ENCODE peak calls at places on chromosomes 6 and 20, in ten cellular contexts. One of them, this sample, is unnamed. For H3K4me1, the result is how much of the 10 kb centered on the place peaks cover.

GRCh38 chr6:86856937-86857563 is 80.3 kb upstream of the HTR1E start:
- DNase-seq in transverse colon: peak
- DNase-seq in tibial nerve: peak
- DNase-seq in sigmoid colon: no peak
- DNase-seq in iPS DF 6.9: peak
- DNase-seq in cardiac muscle cell: peak
- DNase-seq in heart left ventricle: no peak
- DNase-seq in thyroid gland: peak
- DNase-seq in aorta: no peak
- DNase-seq in psoas muscle: no peak
- DNase-seq in this sample: no peak

GRCh38 chr6:141326426-141326825 is 806.3 kb upstream of the GJE1 start:
- DNase-seq in transverse colon: no peak
- DNase-seq in tibial nerve: peak
- DNase-seq in sigmoid colon: no peak
- DNase-seq in iPS DF 6.9: no peak
- DNase-seq in cardiac muscle cell: peak
- DNase-seq in heart left ventricle: no peak
- DNase-seq in thyroid gland: peak
- DNase-seq in aorta: no peak
- DNase-seq in psoas muscle: no peak
- DNase-seq in this sample: no peak

GRCh38 chr6:141809901-141810300 is 322.8 kb upstream of the GJE1 start:
- DNase-seq in transverse colon: no peak
- DNase-seq in tibial nerve: no peak
- DNase-seq in sigmoid colon: no peak
- DNase-seq in iPS DF 6.9: no peak
- DNase-seq in cardiac muscle cell: peak
- DNase-seq in heart left ventricle: no peak
- DNase-seq in thyroid gland: no peak
- DNase-seq in aorta: no peak
- DNase-seq in psoas muscle: no peak
- DNase-seq in this sample: no peak

GRCh38 chr20:19275630-19276071 is 63.2 kb downstream of the SLC24A3 start:
- DNase-seq in transverse colon: peak
- DNase-seq in tibial nerve: peak
- DNase-seq in sigmoid colon: peak
- DNase-seq in iPS DF 6.9: no peak
- DNase-seq in cardiac muscle cell: peak
- DNase-seq in heart left ventricle: no peak
- DNase-seq in thyroid gland: peak
- DNase-seq in aorta: no peak
- DNase-seq in psoas muscle: peak
- DNase-seq in this sample: peak

GRCh38 chr20:2759603-2760360 is 40.6 kb downstream of the CPXM1 start:
- DNase-seq in transverse colon: no peak
- DNase-seq in tibial nerve: no peak
- DNase-seq in sigmoid colon: no peak
- DNase-seq in iPS DF 6.9: no peak
- DNase-seq in cardiac muscle cell: no peak
- DNase-seq in heart left ventricle: no peak
- DNase-seq in thyroid gland: no peak
- DNase-seq in aorta: no peak
- DNase-seq in psoas muscle: no peak
- DNase-seq in this sample: no peak

GRCh38 chr6:117495873-117496272 is 13.4 kb downstream of the DCBLD1 start:
- DNase-seq in transverse colon: no peak
- DNase-seq in tibial nerve: no peak
- DNase-seq in sigmoid colon: no peak
- DNase-seq in iPS DF 6.9: no peak
- DNase-seq in cardiac muscle cell: no peak
- DNase-seq in heart left ventricle: no peak
- DNase-seq in thyroid gland: no peak
- DNase-seq in aorta: no peak
- DNase-seq in psoas muscle: no peak
- DNase-seq in this sample: no peak

GRCh38 chr6:46014511-46015118 is 1.0 kb downstream of the CLIC5 start:
- DNase-seq in transverse colon: peak
- DNase-seq in tibial nerve: no peak
- DNase-seq in sigmoid colon: no peak
- DNase-seq in iPS DF 6.9: no peak
- DNase-seq in cardiac muscle cell: no peak
- DNase-seq in heart left ventricle: peak
- DNase-seq in thyroid gland: peak
- DNase-seq in aorta: no peak
- DNase-seq in psoas muscle: peak
- DNase-seq in this sample: no peak

GRCh38 chr20:21395666-21396044 is 1.7 kb downstream of the NKX2-4 start:
- DNase-seq in transverse colon: no peak
- DNase-seq in tibial nerve: no peak
- DNase-seq in sigmoid colon: no peak
- DNase-seq in iPS DF 6.9: no peak
- DNase-seq in cardiac muscle cell: no peak
- DNase-seq in heart left ventricle: peak
- DNase-seq in thyroid gland: no peak
- DNase-seq in aorta: no peak
- DNase-seq in psoas muscle: no peak
- DNase-seq in this sample: no peak

GRCh38 chr20:50625986-50626677 is 65.2 kb downstream of the RIPOR3 start:
- DNase-seq in transverse colon: peak
- DNase-seq in tibial nerve: peak
- DNase-seq in sigmoid colon: peak
- DNase-seq in iPS DF 6.9: no peak
- DNase-seq in cardiac muscle cell: peak
- DNase-seq in heart left ventricle: peak
- DNase-seq in thyroid gland: peak
- DNase-seq in aorta: no peak
- DNase-seq in psoas muscle: peak
- DNase-seq in this sample: no peak

GRCh38 chr20:24747015-24747712 is 201.9 kb upstream of the CST7 start:
- DNase-seq in transverse colon: no peak
- DNase-seq in tibial nerve: no peak
- DNase-seq in sigmoid colon: no peak
- DNase-seq in iPS DF 6.9: no peak
- DNase-seq in cardiac muscle cell: no peak
- DNase-seq in heart left ventricle: no peak
- DNase-seq in thyroid gland: peak
- DNase-seq in aorta: no peak
- DNase-seq in psoas muscle: no peak
- DNase-seq in this sample: no peak

GRCh38 chr6:111597687-111598086 is 8.0 kb downstream of the TRAF3IP2 start:
- DNase-seq in transverse colon: peak
- DNase-seq in tibial nerve: no peak
- DNase-seq in sigmoid colon: peak
- DNase-seq in iPS DF 6.9: no peak
- DNase-seq in cardiac muscle cell: no peak
- DNase-seq in heart left ventricle: no peak
- DNase-seq in thyroid gland: no peak
- DNase-seq in aorta: no peak
- DNase-seq in psoas muscle: no peak
- DNase-seq in this sample: no peak

GRCh38 chr6:111596784-111597183 is 8.9 kb downstream of the TRAF3IP2 start:
- DNase-seq in transverse colon: no peak
- DNase-seq in tibial nerve: no peak
- DNase-seq in sigmoid colon: no peak
- DNase-seq in iPS DF 6.9: no peak
- DNase-seq in cardiac muscle cell: no peak
- DNase-seq in heart left ventricle: no peak
- DNase-seq in thyroid gland: no peak
- DNase-seq in aorta: no peak
- DNase-seq in psoas muscle: no peak
- DNase-seq in this sample: no peak

GRCh38 chr6:111599259-111599658 is 6.4 kb downstream of the TRAF3IP2 start:
- DNase-seq in transverse colon: no peak
- DNase-seq in tibial nerve: no peak
- DNase-seq in sigmoid colon: no peak
- DNase-seq in iPS DF 6.9: no peak
- DNase-seq in cardiac muscle cell: no peak
- DNase-seq in heart left ventricle: no peak
- DNase-seq in thyroid gland: no peak
- DNase-seq in aorta: no peak
- DNase-seq in psoas muscle: no peak
- DNase-seq in this sample: no peak

GRCh38 chr6:111600154-111600553 is 5.5 kb downstream of the TRAF3IP2 start:
- DNase-seq in transverse colon: no peak
- DNase-seq in tibial nerve: no peak
- DNase-seq in sigmoid colon: no peak
- DNase-seq in iPS DF 6.9: no peak
- DNase-seq in cardiac muscle cell: no peak
- DNase-seq in heart left ventricle: no peak
- DNase-seq in thyroid gland: no peak
- DNase-seq in aorta: no peak
- DNase-seq in psoas muscle: no peak
- DNase-seq in this sample: no peak

GRCh38 chr6:111598211-111598610 is 7.5 kb downstream of the TRAF3IP2 start:
- DNase-seq in transverse colon: no peak
- DNase-seq in tibial nerve: no peak
- DNase-seq in sigmoid colon: no peak
- DNase-seq in iPS DF 6.9: no peak
- DNase-seq in cardiac muscle cell: no peak
- DNase-seq in heart left ventricle: no peak
- DNase-seq in thyroid gland: no peak
- DNase-seq in aorta: no peak
- DNase-seq in psoas muscle: no peak
- DNase-seq in this sample: no peak
- H3K4me1 ChIP-seq in transverse colon: half or more
- H3K4me1 ChIP-seq in tibial nerve: under half
- H3K4me1 ChIP-seq in sigmoid colon: under half
- H3K4me1 ChIP-seq in iPS DF 6.9: under half
- H3K4me1 ChIP-seq in cardiac muscle cell: under half
- H3K4me1 ChIP-seq in heart left ventricle: under half
- H3K4me1 ChIP-seq in thyroid gland: under half
- H3K4me1 ChIP-seq in aorta: under half
- H3K4me1 ChIP-seq in psoas muscle: under half
- H3K4me1 ChIP-seq in this sample: under half

DNA sequence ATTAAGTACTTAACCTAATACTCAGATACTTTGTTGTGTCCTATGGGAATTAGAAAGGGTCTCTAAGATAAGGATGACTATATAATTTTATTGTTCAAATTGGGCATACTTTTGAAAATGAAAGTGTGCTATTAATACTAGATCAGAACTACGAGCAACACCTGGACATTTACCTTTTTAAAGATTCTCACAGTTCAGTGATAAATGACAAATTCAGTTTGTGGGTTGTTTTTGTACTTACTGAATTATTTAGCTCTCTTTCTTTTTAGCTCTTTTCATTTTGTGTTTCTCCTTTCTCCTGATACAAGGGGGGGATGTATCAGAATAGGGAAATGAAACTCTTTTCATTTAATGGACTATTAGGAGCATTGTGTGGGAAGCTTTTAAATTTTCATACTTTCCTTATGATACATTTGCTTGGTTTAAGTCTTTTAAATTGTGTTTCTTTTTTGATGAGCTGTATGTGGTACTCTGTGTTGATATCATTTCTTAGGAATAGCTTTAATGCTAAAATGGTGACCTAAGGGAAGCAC is 47.5 kb downstream of the PHF3 start:
- DNase-seq in transverse colon: no peak
- DNase-seq in tibial nerve: no peak
- DNase-seq in sigmoid colon: no peak
- DNase-seq in iPS DF 6.9: no peak
- DNase-seq in cardiac muscle cell: no peak
- DNase-seq in heart left ventricle: no peak
- DNase-seq in thyroid gland: no peak
- DNase-seq in aorta: no peak
- DNase-seq in psoas muscle: no peak
- DNase-seq in this sample: no peak
- H3K4me3 ChIP-seq in transverse colon: no peak
- H3K4me3 ChIP-seq in tibial nerve: no peak
- H3K4me3 ChIP-seq in sigmoid colon: no peak
- H3K4me3 ChIP-seq in iPS DF 6.9: no peak
- H3K4me3 ChIP-seq in cardiac muscle cell: no peak
- H3K4me3 ChIP-seq in heart left ventricle: no peak
- H3K4me3 ChIP-seq in thyroid gland: no peak
- H3K4me3 ChIP-seq in aorta: no peak
- H3K4me3 ChIP-seq in psoas muscle: no peak
- H3K4me3 ChIP-seq in this sample: no peak

DNA sequence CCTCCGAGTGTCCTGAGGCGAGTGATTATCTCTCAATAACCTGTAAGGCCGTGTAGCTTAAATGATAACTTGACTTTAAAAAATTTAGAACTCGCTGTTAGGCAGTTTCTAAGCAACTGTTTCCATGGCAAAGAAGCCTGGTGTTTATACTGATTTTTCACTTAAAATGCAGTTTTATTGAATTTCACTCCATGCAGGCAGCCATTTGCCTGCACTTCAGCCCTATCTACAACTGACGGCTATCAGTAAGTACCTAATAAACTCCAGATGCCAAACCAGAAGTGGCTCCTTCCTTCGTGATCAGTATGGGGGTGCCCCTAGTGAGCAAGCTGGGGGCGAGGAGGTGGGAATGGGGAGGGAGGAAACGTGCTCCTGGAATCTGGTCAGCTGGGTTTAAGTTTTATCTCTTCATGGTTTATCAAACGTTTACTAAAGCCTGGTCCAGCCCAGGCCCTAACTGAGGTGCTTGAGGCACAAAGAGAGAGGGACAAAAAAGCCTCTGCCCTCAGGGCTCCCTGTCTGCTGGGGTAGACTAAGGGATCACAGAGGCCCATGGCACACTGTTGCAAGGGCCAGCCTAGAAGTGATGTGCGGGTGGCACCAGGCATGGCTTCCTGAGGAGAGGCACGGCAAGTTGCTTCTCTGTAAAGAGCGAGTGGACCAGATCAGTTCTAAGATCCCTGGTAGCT is 45.5 kb downstream of the TTI1 start:
- DNase-seq in transverse colon: no peak
- DNase-seq in tibial nerve: no peak
- DNase-seq in sigmoid colon: no peak
- DNase-seq in iPS DF 6.9: no peak
- DNase-seq in cardiac muscle cell: no peak
- DNase-seq in heart left ventricle: no peak
- DNase-seq in thyroid gland: no peak
- DNase-seq in aorta: no peak
- DNase-seq in psoas muscle: no peak
- DNase-seq in this sample: no peak
- H3K4me1 ChIP-seq in transverse colon: under half
- H3K4me1 ChIP-seq in tibial nerve: under half
- H3K4me1 ChIP-seq in sigmoid colon: under half
- H3K4me1 ChIP-seq in iPS DF 6.9: under half
- H3K4me1 ChIP-seq in cardiac muscle cell: half or more
- H3K4me1 ChIP-seq in heart left ventricle: under half
- H3K4me1 ChIP-seq in thyroid gland: half or more
- H3K4me1 ChIP-seq in aorta: under half
- H3K4me1 ChIP-seq in psoas muscle: half or more
- H3K4me1 ChIP-seq in this sample: under half

DNA sequence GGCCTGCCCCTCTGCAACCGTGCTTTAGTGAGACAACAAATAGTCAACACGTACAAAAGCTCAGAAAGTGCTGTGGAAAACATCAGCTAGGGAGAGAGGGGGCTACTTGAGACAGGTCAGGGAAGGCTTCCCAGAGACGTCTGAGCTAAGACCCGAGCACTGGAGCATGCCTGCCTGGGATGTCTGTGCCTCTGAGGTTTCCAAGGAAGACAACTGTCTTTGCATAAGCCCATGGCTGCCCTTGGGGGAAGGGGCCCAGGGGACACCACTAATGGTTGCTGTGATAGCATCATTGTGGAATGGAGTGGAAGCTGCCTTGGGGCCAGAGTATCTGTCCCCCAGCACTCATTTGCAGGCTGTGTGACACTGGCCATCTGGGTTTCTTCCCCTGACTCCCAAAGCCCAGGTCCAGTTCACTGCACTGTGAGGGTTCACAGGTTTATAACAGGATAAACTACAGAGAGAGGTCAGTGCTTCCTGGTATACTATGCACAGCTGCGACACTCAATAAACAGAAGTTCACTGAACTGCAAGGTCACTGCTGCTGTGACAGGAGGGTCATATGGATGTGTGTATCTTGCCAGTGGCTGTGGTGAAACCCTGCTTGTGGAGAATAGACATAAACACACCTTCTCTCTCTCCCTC is 1.5 kb upstream of the ARFGEF2 start:
- DNase-seq in transverse colon: peak
- DNase-seq in tibial nerve: no peak
- DNase-seq in sigmoid colon: no peak
- DNase-seq in iPS DF 6.9: no peak
- DNase-seq in cardiac muscle cell: no peak
- DNase-seq in heart left ventricle: no peak
- DNase-seq in thyroid gland: no peak
- DNase-seq in aorta: no peak
- DNase-seq in psoas muscle: no peak
- DNase-seq in this sample: no peak
- H3K4me3 ChIP-seq in transverse colon: no peak
- H3K4me3 ChIP-seq in tibial nerve: no peak
- H3K4me3 ChIP-seq in sigmoid colon: no peak
- H3K4me3 ChIP-seq in iPS DF 6.9: no peak
- H3K4me3 ChIP-seq in cardiac muscle cell: no peak
- H3K4me3 ChIP-seq in heart left ventricle: no peak
- H3K4me3 ChIP-seq in thyroid gland: no peak
- H3K4me3 ChIP-seq in aorta: no peak
- H3K4me3 ChIP-seq in psoas muscle: no peak
- H3K4me3 ChIP-seq in this sample: no peak